ENCODE peak calls at places on chromosomes 12 and 14, in four cellular contexts. One of them, this sample, is unnamed.

GRCh38 chr12:112950701-112951100 is 12.4 kb downstream of the OAS3 start:
- DNase-seq in stimulated activated CD4-positive, alpha-beta T cell treated with anti-CD3 and anti-CD28 coated beads, Interleukin-1b, Interleukin-23, amount 100 ng/mL, for 1 hour: no peak
- DNase-seq in non-pigmented ciliary epithelial cell: no peak
- DNase-seq in iris pigment epithelial cell: no peak
- DNase-seq in this sample: no peak

GRCh38 chr14:21050597-21050996 is 7.0 kb upstream of the RNASE8 start:
- DNase-seq in stimulated activated CD4-positive, alpha-beta T cell treated with anti-CD3 and anti-CD28 coated beads, Interleukin-1b, Interleukin-23, amount 100 ng/mL, for 1 hour: no peak
- DNase-seq in non-pigmented ciliary epithelial cell: no peak
- DNase-seq in iris pigment epithelial cell: no peak
- DNase-seq in this sample: no peak

GRCh38 chr12:129440278-129440677 is 463.5 kb downstream of the TMEM132D start:
- DNase-seq in stimulated activated CD4-positive, alpha-beta T cell treated with anti-CD3 and anti-CD28 coated beads, Interleukin-1b, Interleukin-23, amount 100 ng/mL, for 1 hour: no peak
- DNase-seq in non-pigmented ciliary epithelial cell: no peak
- DNase-seq in iris pigment epithelial cell: no peak
- DNase-seq in this sample: no peak

GRCh38 chr14:52124791-52125661 is 56.2 kb upstream of the NID2 start:
- DNase-seq in stimulated activated CD4-positive, alpha-beta T cell treated with anti-CD3 and anti-CD28 coated beads, Interleukin-1b, Interleukin-23, amount 100 ng/mL, for 1 hour: no peak
- DNase-seq in non-pigmented ciliary epithelial cell: no peak
- DNase-seq in iris pigment epithelial cell: peak
- DNase-seq in this sample: no peak

GRCh38 chr12:85825751-85826150 is 10.5 kb downstream of the RASSF9 start:
- DNase-seq in stimulated activated CD4-positive, alpha-beta T cell treated with anti-CD3 and anti-CD28 coated beads, Interleukin-1b, Interleukin-23, amount 100 ng/mL, for 1 hour: no peak
- DNase-seq in non-pigmented ciliary epithelial cell: no peak
- DNase-seq in iris pigment epithelial cell: no peak
- DNase-seq in this sample: peak

GRCh38 chr12:84136862-84137367 is 775.7 kb downstream of the SLC6A15 start:
- DNase-seq in stimulated activated CD4-positive, alpha-beta T cell treated with anti-CD3 and anti-CD28 coated beads, Interleukin-1b, Interleukin-23, amount 100 ng/mL, for 1 hour: no peak
- DNase-seq in non-pigmented ciliary epithelial cell: no peak
- DNase-seq in iris pigment epithelial cell: peak
- DNase-seq in this sample: no peak

GRCh38 chr12:105226219-105226618 is 9.8 kb downstream of the APPL2 start:
- DNase-seq in stimulated activated CD4-positive, alpha-beta T cell treated with anti-CD3 and anti-CD28 coated beads, Interleukin-1b, Interleukin-23, amount 100 ng/mL, for 1 hour: no peak
- DNase-seq in non-pigmented ciliary epithelial cell: no peak
- DNase-seq in iris pigment epithelial cell: peak
- DNase-seq in this sample: no peak

GRCh38 chr14:98217530-98217929 is 1054.5 kb downstream of the BCL11B start:
- DNase-seq in stimulated activated CD4-positive, alpha-beta T cell treated with anti-CD3 and anti-CD28 coated beads, Interleukin-1b, Interleukin-23, amount 100 ng/mL, for 1 hour: no peak
- DNase-seq in non-pigmented ciliary epithelial cell: no peak
- DNase-seq in iris pigment epithelial cell: no peak
- DNase-seq in this sample: no peak

GRCh38 chr12:104668274-104668718 is 211.5 kb downstream of the CHST11 start:
- DNase-seq in stimulated activated CD4-positive, alpha-beta T cell treated with anti-CD3 and anti-CD28 coated beads, Interleukin-1b, Interleukin-23, amount 100 ng/mL, for 1 hour: no peak
- DNase-seq in non-pigmented ciliary epithelial cell: peak
- DNase-seq in iris pigment epithelial cell: peak
- DNase-seq in this sample: no peak

GRCh38 chr14:104370256-104370870 is 209.2 kb upstream of the C14orf180 start:
- DNase-seq in stimulated activated CD4-positive, alpha-beta T cell treated with anti-CD3 and anti-CD28 coated beads, Interleukin-1b, Interleukin-23, amount 100 ng/mL, for 1 hour: no peak
- DNase-seq in non-pigmented ciliary epithelial cell: no peak
- DNase-seq in iris pigment epithelial cell: no peak
- DNase-seq in this sample: no peak

GRCh38 chr12:1463073-1463905 is 131.1 kb downstream of the FBXL14 start:
- DNase-seq in stimulated activated CD4-positive, alpha-beta T cell treated with anti-CD3 and anti-CD28 coated beads, Interleukin-1b, Interleukin-23, amount 100 ng/mL, for 1 hour: no peak
- DNase-seq in non-pigmented ciliary epithelial cell: no peak
- DNase-seq in iris pigment epithelial cell: no peak
- DNase-seq in this sample: no peak

GRCh38 chr14:30988509-30988908 is 36.9 kb upstream of the AP4S1 start:
- DNase-seq in stimulated activated CD4-positive, alpha-beta T cell treated with anti-CD3 and anti-CD28 coated beads, Interleukin-1b, Interleukin-23, amount 100 ng/mL, for 1 hour: no peak
- DNase-seq in non-pigmented ciliary epithelial cell: no peak
- DNase-seq in iris pigment epithelial cell: peak
- DNase-seq in this sample: no peak

GRCh38 chr14:23910081-23910875 is 43.3 kb upstream of the DHRS4 start:
- DNase-seq in stimulated activated CD4-positive, alpha-beta T cell treated with anti-CD3 and anti-CD28 coated beads, Interleukin-1b, Interleukin-23, amount 100 ng/mL, for 1 hour: no peak
- DNase-seq in non-pigmented ciliary epithelial cell: peak
- DNase-seq in iris pigment epithelial cell: peak
- DNase-seq in this sample: peak

GRCh38 chr12:132597333-132598283 is 12.8 kb downstream of the LRCOL1 start:
- DNase-seq in stimulated activated CD4-positive, alpha-beta T cell treated with anti-CD3 and anti-CD28 coated beads, Interleukin-1b, Interleukin-23, amount 100 ng/mL, for 1 hour: no peak
- DNase-seq in non-pigmented ciliary epithelial cell: no peak
- DNase-seq in iris pigment epithelial cell: peak
- DNase-seq in this sample: peak

GRCh38 chr12:82896979-82897378 is 210.3 kb downstream of the TMTC2 start:
- DNase-seq in stimulated activated CD4-positive, alpha-beta T cell treated with anti-CD3 and anti-CD28 coated beads, Interleukin-1b, Interleukin-23, amount 100 ng/mL, for 1 hour: no peak
- DNase-seq in non-pigmented ciliary epithelial cell: no peak
- DNase-seq in iris pigment epithelial cell: peak
- DNase-seq in this sample: no peak